ENCODE peak calls at places on chromosomes 16 and 17, in eight cellular contexts. G is H1, O is transverse colon, H is upper lobe of left lung, P is esophagus muscularis mucosa, A is sigmoid colon, E is SK-N-SH, C is GM12878. F is an unnamed sample.

GRCh38 chr16:57736419-57737281 is 1.1 kb downstream of the KATNB1 start:
- DNase-seq in G (no peak), O (peak), H (no peak), P (no peak), A (peak), E (peak), C (no peak), F (peak)

GRCh38 chr17:8659758-8660410 is 29.4 kb upstream of the MYH10 start:
- DNase-seq in G (no peak), O (no peak), H (no peak), P (no peak), A (no peak), E (no peak), C (no peak), F (no peak)

GRCh38 chr16:17364319-17365210 is 106.2 kb downstream of the XYLT1 start:
- DNase-seq in G (no peak), O (no peak), H (no peak), P (no peak), A (no peak), E (peak), C (no peak), F (no peak)

GRCh38 chr16:76176616-76177015 is 100.6 kb upstream of the CNTNAP4 start:
- DNase-seq in G (no peak), O (no peak), H (no peak), P (no peak), A (no peak), E (no peak), C (no peak), F (no peak)

GRCh38 chr16:27281285-27281684 is 12.7 kb upstream of the NSMCE1 start:
- DNase-seq in G (no peak), O (no peak), H (no peak), P (no peak), A (no peak), E (no peak), C (no peak), F (no peak)

GRCh38 chr17:16158721-16159120 is 56.6 kb downstream of the NCOR1 start:
- DNase-seq in G (no peak), O (no peak), H (no peak), P (no peak), A (no peak), E (no peak), C (no peak), F (no peak)

GRCh38 chr17:41494524-41494923 is 4.8 kb upstream of the KRT36 start:
- DNase-seq in G (no peak), O (no peak), H (no peak), P (no peak), A (no peak), E (no peak), C (no peak), F (no peak)

GRCh38 chr17:56083475-56083874 is 69.8 kb upstream of the ANKFN1 start:
- DNase-seq in G (no peak), O (no peak), H (no peak), P (no peak), A (no peak), E (no peak), C (no peak), F (no peak)

GRCh38 chr16:87484487-87485331 is 8.1 kb downstream of the ZCCHC14 start:
- DNase-seq in G (no peak), O (no peak), H (no peak), P (no peak), A (no peak), E (no peak), C (no peak), F (peak)

DNA sequence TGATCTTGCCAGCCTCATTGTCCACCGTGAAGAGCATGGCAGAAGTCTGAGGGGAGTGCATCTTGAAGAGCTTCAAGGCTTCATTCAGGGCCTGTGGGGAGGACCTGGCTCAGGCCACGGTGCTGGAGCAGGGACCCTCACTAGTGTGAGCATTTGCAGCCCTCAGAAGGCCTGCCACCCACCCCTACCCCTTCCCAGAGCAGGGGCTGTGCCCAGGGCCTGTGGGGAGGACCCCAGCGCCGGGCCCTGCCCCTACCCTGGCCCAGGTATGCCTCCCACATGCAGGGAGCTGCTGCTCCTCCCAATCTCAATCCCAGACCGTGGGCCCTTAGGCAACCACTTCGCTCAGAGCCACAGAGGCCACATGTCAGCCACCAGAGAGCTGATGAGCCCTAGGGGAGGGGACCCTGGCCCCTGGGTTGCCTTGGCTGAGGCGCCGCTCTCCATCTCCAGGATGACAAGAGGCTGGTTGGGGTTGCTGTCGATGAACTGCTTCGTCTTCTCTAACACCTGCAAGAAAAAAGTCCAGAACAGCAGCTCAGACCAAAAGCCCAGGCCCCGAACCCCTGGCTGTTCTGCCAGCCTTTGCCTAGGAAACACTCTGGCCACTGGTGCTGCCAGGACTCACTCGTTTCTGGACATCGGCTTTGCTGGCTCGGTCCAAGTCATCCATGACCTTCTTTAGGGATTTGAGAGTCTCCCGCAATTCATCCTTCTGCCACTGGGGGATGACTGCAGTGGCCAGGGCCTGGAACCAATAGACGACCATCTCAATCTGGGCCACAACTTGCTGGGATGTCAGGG is 1.8 kb upstream of the EXOSC6 start:
- DNase-seq in G (no peak), O (peak), H (no peak), P (no peak), A (no peak), E (peak), C (no peak), F (no peak)
- TF ChIP-seq CTCF in G (peak), O (peak), H (peak), P (peak), A (peak), E (peak), C (peak), F (peak)

GRCh38 chr16:4371481-4372314 is at the start of gene VASN:
- DNase-seq in G (no peak), O (peak), H (peak), P (no peak), A (peak), E (peak), C (no peak), F (peak)

GRCh38 chr16:4370151-4370550 is 1.5 kb upstream of the VASN start:
- DNase-seq in G (no peak), O (no peak), H (no peak), P (no peak), A (no peak), E (no peak), C (no peak), F (no peak)

GRCh38 chr16:4370570-4371480 is 823 bp upstream of the VASN start:
- DNase-seq in G (no peak), O (peak), H (peak), P (no peak), A (peak), E (no peak), C (no peak), F (no peak)

GRCh38 chr16:4367393-4367856 is 4.2 kb upstream of the VASN start:
- DNase-seq in G (no peak), O (no peak), H (no peak), P (no peak), A (no peak), E (no peak), C (no peak), F (no peak)

DNA sequence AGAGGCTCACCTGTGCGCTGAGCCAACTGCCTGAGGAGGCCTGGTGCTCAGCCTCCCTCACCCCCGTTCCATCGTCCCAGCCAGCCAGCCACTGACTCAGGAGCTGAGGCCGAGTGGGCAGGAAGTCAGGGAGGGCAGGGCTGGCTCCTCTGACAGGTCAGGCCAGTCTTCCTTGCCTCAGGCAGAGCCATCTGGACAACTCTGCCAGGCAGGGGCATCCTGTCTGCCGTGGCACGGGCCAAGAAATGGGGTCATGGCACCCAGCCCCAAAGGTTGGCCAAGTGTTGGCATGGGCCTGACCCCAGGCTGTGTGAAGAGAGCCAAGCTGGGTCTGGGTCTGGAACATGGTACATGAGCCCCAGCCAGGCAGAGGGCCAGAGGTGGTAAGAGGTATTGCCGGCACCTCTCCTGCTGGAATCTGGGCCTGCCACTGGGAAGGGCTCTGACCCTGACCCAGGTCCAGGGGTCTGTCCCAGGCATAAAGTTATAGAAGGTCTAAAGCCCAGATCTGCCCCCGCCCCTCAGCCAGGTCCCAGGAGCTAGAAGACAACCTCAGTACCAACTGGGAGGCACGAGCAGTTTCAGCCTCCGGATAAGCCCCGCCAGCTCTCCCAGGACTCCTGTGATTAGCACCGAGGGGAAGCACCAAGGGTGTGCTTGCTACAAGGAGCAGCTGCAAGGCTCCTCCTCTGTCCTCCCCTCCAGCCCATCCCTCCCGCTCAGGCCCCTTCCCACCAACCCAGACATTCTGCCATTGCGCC is 2.5 kb upstream of the VASN start:
- DNase-seq in G (no peak), O (no peak), H (peak), P (no peak), A (no peak), E (peak), C (no peak), F (no peak)
- TF ChIP-seq EP300 in G (no peak), O (no peak), H (no peak), P (no peak), A (no peak), E (no peak), C (no peak), F (no peak)

GRCh38 chr17:44969144-44969780 is 1.2 kb upstream of the C1QL1 start:
- DNase-seq in G (no peak), O (no peak), H (no peak), P (no peak), A (no peak), E (peak), C (no peak), F (no peak)
- TF ChIP-seq POLR2AphosphoS5 in G (no peak), O (no peak), H (no peak), P (no peak), A (no peak), E (no peak), C (no peak), F (no peak)

GRCh38 chr17:54405826-54406225 is 494.8 kb upstream of the TOM1L1 start:
- DNase-seq in G (no peak), O (no peak), H (no peak), P (no peak), A (no peak), E (no peak), C (no peak), F (no peak)
- TF ChIP-seq CTCF in G (no peak), O (no peak), H (no peak), P (no peak), A (no peak), E (no peak), C (no peak), F (no peak)

GRCh38 chr17:76682306-76682705 is 28.5 kb downstream of the MXRA7 start:
- DNase-seq in G (no peak), O (no peak), H (no peak), P (no peak), A (peak), E (no peak), C (no peak), F (no peak)
- TF ChIP-seq EP300 in G (no peak), O (no peak), H (no peak), P (no peak), A (no peak), E (no peak), C (no peak), F (no peak)

GRCh38 chr16:81624718-81625543 is 154.2 kb upstream of the PLCG2 start:
- DNase-seq in G (no peak), O (no peak), H (peak), P (no peak), A (no peak), E (no peak), C (no peak), F (no peak)
- TF ChIP-seq POLR2AphosphoS5 in G (no peak), O (no peak), H (no peak), P (no peak), A (no peak), E (no peak), C (no peak), F (no peak)

GRCh38 chr16:88782454-88783390 is 2.3 kb downstream of the PIEZO1 start:
- DNase-seq in G (no peak), O (no peak), H (no peak), P (no peak), A (peak), E (no peak), C (no peak), F (no peak)
- TF ChIP-seq CTCF in G (no peak), O (no peak), H (no peak), P (no peak), A (no peak), E (no peak), C (no peak), F (no peak)

GRCh38 chr17:35788504-35788998 is 6.9 kb downstream of the MMP28 start:
- DNase-seq in G (no peak), O (no peak), H (no peak), P (no peak), A (peak), E (peak), C (no peak), F (no peak)
- TF ChIP-seq EP300 in G (no peak), O (no peak), H (no peak), P (no peak), A (no peak), E (no peak), C (no peak), F (no peak)

F was measured in stomach.